ENCODE peak calls at places on chromosomes 1 and 21, in eight cellular contexts. One of them, this sample, is unnamed.

GRCh38 chr1:19799877-19800804 is at the start of gene TMCO4:
- DNase-seq in suprapubic skin: peak; percentile 66
- DNase-seq in stomach: peak; percentile 64
- DNase-seq in thyroid gland: peak; percentile 63
- DNase-seq in HCT116: no peak
- DNase-seq in IMR-90: peak; percentile 88
- DNase-seq in transverse colon: peak; percentile 65
- DNase-seq in spleen: peak; percentile 89
- DNase-seq in this sample: peak; percentile 56

GRCh38 chr1:13549021-13549420 is 34.6 kb upstream of the PDPN start:
- DNase-seq in suprapubic skin: no peak
- DNase-seq in stomach: no peak
- DNase-seq in thyroid gland: no peak
- DNase-seq in HCT116: no peak
- DNase-seq in IMR-90: no peak
- DNase-seq in transverse colon: no peak
- DNase-seq in spleen: no peak
- DNase-seq in this sample: no peak

GRCh38 chr1:11602424-11602823 is 51.8 kb downstream of the FBXO2 start:
- DNase-seq in suprapubic skin: no peak
- DNase-seq in stomach: no peak
- DNase-seq in thyroid gland: no peak
- DNase-seq in HCT116: no peak
- DNase-seq in IMR-90: no peak
- DNase-seq in transverse colon: no peak
- DNase-seq in spleen: no peak
- DNase-seq in this sample: no peak

GRCh38 chr1:26538480-26539412 is 9.2 kb downstream of the RPS6KA1 start:
- DNase-seq in suprapubic skin: no peak
- DNase-seq in stomach: peak; percentile 58
- DNase-seq in thyroid gland: peak; percentile 31
- DNase-seq in HCT116: peak; percentile 41
- DNase-seq in IMR-90: peak; percentile 26
- DNase-seq in transverse colon: peak; percentile 59
- DNase-seq in spleen: no peak
- DNase-seq in this sample: peak; percentile 64

GRCh38 chr1:33096358-33097005 is 15.5 kb downstream of the AZIN2 start:
- DNase-seq in suprapubic skin: no peak
- DNase-seq in stomach: peak; percentile 39
- DNase-seq in thyroid gland: no peak
- DNase-seq in HCT116: no peak
- DNase-seq in IMR-90: peak; percentile 75
- DNase-seq in transverse colon: no peak
- DNase-seq in spleen: no peak
- DNase-seq in this sample: peak; percentile 39

GRCh38 chr1:117895482-117896114 is 33.8 kb downstream of the GDAP2 start:
- DNase-seq in suprapubic skin: no peak
- DNase-seq in stomach: peak; percentile 68
- DNase-seq in thyroid gland: peak; percentile 74
- DNase-seq in HCT116: peak; percentile 54
- DNase-seq in IMR-90: peak; percentile 92
- DNase-seq in transverse colon: peak; percentile 66
- DNase-seq in spleen: no peak
- DNase-seq in this sample: peak; percentile 69

GRCh38 chr1:247298124-247298481 is 33.6 kb downstream of the ZNF496 start:
- DNase-seq in suprapubic skin: no peak
- DNase-seq in stomach: no peak
- DNase-seq in thyroid gland: no peak
- DNase-seq in HCT116: no peak
- DNase-seq in IMR-90: no peak
- DNase-seq in transverse colon: no peak
- DNase-seq in spleen: no peak
- DNase-seq in this sample: no peak

GRCh38 chr21:14084701-14085100 is 126.1 kb downstream of the LIPI start:
- DNase-seq in suprapubic skin: no peak
- DNase-seq in stomach: no peak
- DNase-seq in thyroid gland: no peak
- DNase-seq in HCT116: no peak
- DNase-seq in IMR-90: no peak
- DNase-seq in transverse colon: no peak
- DNase-seq in spleen: no peak
- DNase-seq in this sample: no peak

GRCh38 chr1:91004145-91004544 is 17.7 kb downstream of the ZNF644 start:
- DNase-seq in suprapubic skin: no peak
- DNase-seq in stomach: no peak
- DNase-seq in thyroid gland: no peak
- DNase-seq in HCT116: no peak
- DNase-seq in IMR-90: no peak
- DNase-seq in transverse colon: no peak
- DNase-seq in spleen: no peak
- DNase-seq in this sample: no peak

GRCh38 chr1:107535091-107535490 is 394.3 kb downstream of the NTNG1 start:
- DNase-seq in suprapubic skin: no peak
- DNase-seq in stomach: no peak
- DNase-seq in thyroid gland: no peak
- DNase-seq in HCT116: no peak
- DNase-seq in IMR-90: no peak
- DNase-seq in transverse colon: peak; percentile 26
- DNase-seq in spleen: no peak
- DNase-seq in this sample: peak; percentile 11

GRCh38 chr1:241637046-241637590 is 3.1 kb downstream of the CHML start:
- DNase-seq in suprapubic skin: no peak
- DNase-seq in stomach: no peak
- DNase-seq in thyroid gland: no peak
- DNase-seq in HCT116: no peak
- DNase-seq in IMR-90: peak; percentile 25
- DNase-seq in transverse colon: no peak
- DNase-seq in spleen: no peak
- DNase-seq in this sample: no peak

GRCh38 chr21:39696196-39696595 is 48.8 kb upstream of the IGSF5 start:
- DNase-seq in suprapubic skin: no peak
- DNase-seq in stomach: no peak
- DNase-seq in thyroid gland: no peak
- DNase-seq in HCT116: no peak
- DNase-seq in IMR-90: no peak
- DNase-seq in transverse colon: no peak
- DNase-seq in spleen: no peak
- DNase-seq in this sample: no peak

GRCh38 chr1:41286486-41286885 is 44.4 kb upstream of the SCMH1 start:
- DNase-seq in suprapubic skin: no peak
- DNase-seq in stomach: no peak
- DNase-seq in thyroid gland: no peak
- DNase-seq in HCT116: no peak
- DNase-seq in IMR-90: no peak
- DNase-seq in transverse colon: no peak
- DNase-seq in spleen: no peak
- DNase-seq in this sample: no peak

GRCh38 chr1:178411756-178412399 is 84.9 kb downstream of the CLEC20A start:
- DNase-seq in suprapubic skin: no peak
- DNase-seq in stomach: no peak
- DNase-seq in thyroid gland: no peak
- DNase-seq in HCT116: no peak
- DNase-seq in IMR-90: no peak
- DNase-seq in transverse colon: no peak
- DNase-seq in spleen: no peak
- DNase-seq in this sample: no peak

GRCh38 chr1:178086294-178087255 is 7.3 kb upstream of the RASAL2 start:
- DNase-seq in suprapubic skin: no peak
- DNase-seq in stomach: no peak
- DNase-seq in thyroid gland: peak; percentile 81
- DNase-seq in HCT116: no peak
- DNase-seq in IMR-90: peak; percentile 75
- DNase-seq in transverse colon: no peak
- DNase-seq in spleen: no peak
- DNase-seq in this sample: no peak

GRCh38 chr1:47942238-47942629 is 55.0 kb downstream of the TRABD2B start:
- DNase-seq in suprapubic skin: no peak
- DNase-seq in stomach: no peak
- DNase-seq in thyroid gland: no peak
- DNase-seq in HCT116: no peak
- DNase-seq in IMR-90: no peak
- DNase-seq in transverse colon: no peak
- DNase-seq in spleen: no peak
- DNase-seq in this sample: no peak

GRCh38 chr21:36545776-36546511 is 66.0 kb upstream of the CLDN14 start:
- DNase-seq in suprapubic skin: no peak
- DNase-seq in stomach: no peak
- DNase-seq in thyroid gland: no peak
- DNase-seq in HCT116: no peak
- DNase-seq in IMR-90: no peak
- DNase-seq in transverse colon: no peak
- DNase-seq in spleen: no peak
- DNase-seq in this sample: no peak

GRCh38 chr1:83990734-83991133 is 8.2 kb downstream of the TTLL7 start:
- DNase-seq in suprapubic skin: no peak
- DNase-seq in stomach: no peak
- DNase-seq in thyroid gland: no peak
- DNase-seq in HCT116: no peak
- DNase-seq in IMR-90: no peak
- DNase-seq in transverse colon: no peak
- DNase-seq in spleen: no peak
- DNase-seq in this sample: no peak

GRCh38 chr1:54153548-54154439 is 994 bp upstream of the CDCP2 start:
- DNase-seq in suprapubic skin: peak; percentile 85
- DNase-seq in stomach: peak; percentile 75
- DNase-seq in thyroid gland: peak; percentile 71
- DNase-seq in HCT116: no peak
- DNase-seq in IMR-90: peak; percentile 65
- DNase-seq in transverse colon: peak; percentile 55
- DNase-seq in spleen: peak; percentile 47
- DNase-seq in this sample: peak; percentile 78

GRCh38 chr1:20900056-20900455 is 112.9 kb upstream of the HP1BP3 start:
- DNase-seq in suprapubic skin: no peak
- DNase-seq in stomach: no peak
- DNase-seq in thyroid gland: no peak
- DNase-seq in HCT116: no peak
- DNase-seq in IMR-90: no peak
- DNase-seq in transverse colon: no peak
- DNase-seq in spleen: no peak
- DNase-seq in this sample: no peak
- H3K4me3 ChIP-seq in suprapubic skin: no peak overlapping the region
- H3K4me3 ChIP-seq in stomach: no peak overlapping the region
- H3K4me3 ChIP-seq in thyroid gland: no peak overlapping the region
- H3K4me3 ChIP-seq in HCT116: no peak overlapping the region
- H3K4me3 ChIP-seq in IMR-90: no peak overlapping the region
- H3K4me3 ChIP-seq in transverse colon: no peak overlapping the region
- H3K4me3 ChIP-seq in spleen: no peak overlapping the region
- H3K4me3 ChIP-seq in this sample: no peak overlapping the region

DNA sequence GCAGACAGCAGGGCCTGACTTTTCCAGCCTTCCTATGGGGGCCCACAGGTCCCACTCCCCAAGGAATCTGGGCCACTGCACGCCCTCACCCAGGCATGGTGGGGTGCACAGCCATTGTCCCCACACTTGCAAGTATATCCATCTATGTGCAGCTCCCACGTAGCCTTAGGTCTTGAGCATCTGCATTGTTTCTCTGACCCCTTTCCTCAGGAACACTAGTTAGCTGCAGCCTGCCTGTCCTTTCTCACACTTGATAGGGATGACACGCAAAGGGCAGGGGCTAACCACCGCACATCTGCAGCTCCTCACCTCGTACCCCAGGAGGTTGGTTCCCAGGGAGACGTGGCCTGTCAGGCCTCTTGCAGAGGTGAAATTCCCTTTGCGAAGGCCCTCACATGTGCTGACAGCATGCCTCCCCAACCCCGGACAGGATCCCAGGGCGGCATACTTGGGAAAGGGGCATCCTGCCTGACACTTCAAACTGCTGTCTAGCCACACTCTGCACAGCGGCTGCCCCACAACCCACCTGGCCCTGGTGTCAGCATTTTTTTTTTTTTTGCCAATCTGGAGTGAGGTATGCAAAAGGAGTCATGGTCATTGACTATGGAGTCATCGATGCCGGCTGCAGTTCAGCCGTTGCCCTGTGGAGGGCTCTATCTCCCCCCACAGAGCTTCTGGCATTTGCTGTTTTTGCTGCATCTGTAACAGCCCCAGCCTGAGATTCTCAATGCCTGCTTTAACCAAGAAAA is 5.0 kb downstream of the JMJD4 start:
- DNase-seq in suprapubic skin: no peak
- DNase-seq in stomach: no peak
- DNase-seq in thyroid gland: peak; percentile 61
- DNase-seq in HCT116: peak; percentile 27
- DNase-seq in IMR-90: peak; percentile 64
- DNase-seq in transverse colon: peak; percentile 46
- DNase-seq in spleen: no peak
- DNase-seq in this sample: peak; percentile 77
- TF ChIP-seq POLR2A in suprapubic skin: no peak
- TF ChIP-seq POLR2A in stomach: no peak
- TF ChIP-seq POLR2A in thyroid gland: no peak
- TF ChIP-seq POLR2A in HCT116: peak; percentile 33
- TF ChIP-seq POLR2A in IMR-90: no peak
- TF ChIP-seq POLR2A in transverse colon: no peak
- TF ChIP-seq POLR2A in spleen: no peak
- TF ChIP-seq POLR2A in this sample: no peak

DNA sequence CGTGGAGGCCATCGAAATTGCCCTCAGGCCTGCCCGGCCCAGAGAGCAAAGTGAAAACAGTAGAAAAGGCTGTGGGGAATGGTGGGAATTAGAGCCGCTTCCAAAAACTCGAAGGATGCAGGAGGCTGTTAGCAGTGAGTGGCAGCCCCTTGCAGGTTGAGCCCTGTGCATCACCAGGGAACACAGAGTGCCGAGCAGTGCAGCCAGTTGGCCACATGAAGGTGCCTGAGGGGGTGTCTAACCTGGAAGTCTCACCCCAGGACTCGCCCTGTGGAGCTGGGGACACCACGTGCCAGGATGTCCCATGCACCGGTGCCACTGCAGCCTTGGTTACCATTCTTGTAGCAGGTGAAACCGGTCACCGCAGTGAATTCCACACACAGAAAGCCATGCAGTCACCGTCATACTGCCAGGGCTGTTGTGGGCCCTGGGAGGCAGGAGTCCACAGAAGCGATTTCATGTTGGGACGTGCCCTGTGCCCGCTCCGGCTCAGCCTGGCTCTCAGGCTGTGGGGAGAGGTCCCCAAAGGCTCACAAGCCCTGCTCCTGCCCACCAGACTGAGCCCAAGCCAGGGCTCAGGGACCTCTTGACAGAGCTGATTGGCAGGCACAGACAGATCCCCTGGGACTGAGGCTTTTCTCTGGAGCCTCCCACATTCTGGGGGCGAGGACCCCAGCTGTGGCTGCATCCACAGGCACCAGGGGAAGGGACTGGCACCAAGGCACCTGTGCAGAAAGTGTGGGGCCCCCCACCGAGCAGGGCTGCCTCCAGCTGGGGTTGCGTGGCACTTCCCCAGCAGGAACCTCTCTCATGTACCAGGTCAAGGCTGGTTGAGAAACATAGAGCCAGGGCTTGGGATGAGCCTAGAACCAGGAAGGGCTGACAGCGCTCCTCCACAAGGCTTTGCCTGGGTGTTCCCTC is 16.7 kb upstream of the ACTRT2 start:
- DNase-seq in suprapubic skin: no peak
- DNase-seq in stomach: no peak
- DNase-seq in thyroid gland: no peak
- DNase-seq in HCT116: no peak
- DNase-seq in IMR-90: no peak
- DNase-seq in transverse colon: no peak
- DNase-seq in spleen: peak; percentile 58
- DNase-seq in this sample: no peak
- H3K9me3 ChIP-seq in suprapubic skin: peaks cover 18% of the 10 kb centered on the region
- H3K9me3 ChIP-seq in stomach: peaks cover 22% of the 10 kb centered on the region
- H3K9me3 ChIP-seq in thyroid gland: no peaks in the 10 kb centered on the region
- H3K9me3 ChIP-seq in HCT116: peaks cover 10% of the 10 kb centered on the region
- H3K9me3 ChIP-seq in IMR-90: peaks cover 59% of the 10 kb centered on the region
- H3K9me3 ChIP-seq in transverse colon: peaks cover 4% of the 10 kb centered on the region
- H3K9me3 ChIP-seq in spleen: peaks cover 31% of the 10 kb centered on the region
- H3K9me3 ChIP-seq in this sample: no peaks in the 10 kb centered on the region

GRCh38 chr1:233614173-233614742 is 352 bp downstream of the KCNK1 start:
- DNase-seq in suprapubic skin: no peak
- DNase-seq in stomach: peak; percentile 46
- DNase-seq in thyroid gland: peak; percentile 59
- DNase-seq in HCT116: peak; percentile 29
- DNase-seq in IMR-90: peak; percentile 19
- DNase-seq in transverse colon: peak; percentile 25
- DNase-seq in spleen: no peak
- DNase-seq in this sample: peak; percentile 58
- H3K4me3 ChIP-seq in suprapubic skin: peak overlapping the region; percentile 70
- H3K4me3 ChIP-seq in stomach: peak overlapping the region; percentile 56
- H3K4me3 ChIP-seq in thyroid gland: peak overlapping the region; percentile 67
- H3K4me3 ChIP-seq in HCT116: peak overlapping the region; percentile 96
- H3K4me3 ChIP-seq in IMR-90: peak overlapping the region; percentile 89
- H3K4me3 ChIP-seq in transverse colon: peak overlapping the region; percentile 55
- H3K4me3 ChIP-seq in spleen: peak overlapping the region; percentile 41
- H3K4me3 ChIP-seq in this sample: peak overlapping the region; percentile 2

This sample was measured in adrenal gland.